ENCODE peak calls at places on chromosomes 7 and 10, in four cellular contexts. Y is lower lobe of right lung, S is A549, K is tibial artery. C is an unnamed sample.

GRCh38 chr7:601573-602340 is 82.1 kb upstream of the PDGFA start:
- DNase-seq in K (peak; percentile 65), Y (peak; percentile 75), S (no peak), C (no peak)

GRCh38 chr10:28975891-28976471 is 298.7 kb downstream of the BAMBI start:
- DNase-seq in S (no peak), Y (no peak), K (no peak), C (peak; percentile 66)

GRCh38 chr10:89845541-89846275 is 144.3 kb downstream of the KIF20B start:
- DNase-seq in K (no peak), S (no peak), Y (no peak), C (no peak)

GRCh38 chr10:43075612-43076003 is 1.3 kb upstream of the RET start:
- DNase-seq in Y (no peak), K (no peak), S (peak; percentile 72), C (no peak)

GRCh38 chr10:83553366-83553765 is 585.9 kb upstream of the GHITM start:
- DNase-seq in S (no peak), K (no peak), Y (no peak), C (no peak)

GRCh38 chr10:63505562-63505961 is 15.6 kb upstream of the REEP3 start:
- DNase-seq in Y (no peak), S (no peak), K (no peak), C (no peak)

GRCh38 chr10:47283848-47284247 is 16.1 kb upstream of the GDF10 start:
- DNase-seq in Y (no peak), S (no peak), K (no peak), C (no peak)

GRCh38 chr10:28186461-28186860 is 116.4 kb downstream of the MPP7 start:
- DNase-seq in S (no peak), Y (no peak), K (no peak), C (no peak)

GRCh38 chr7:77563275-77563674 is 26.2 kb downstream of the PTPN12 start:
- DNase-seq in K (no peak), S (no peak), Y (no peak), C (no peak)

GRCh38 chr7:93914581-93915066 is 6.9 kb upstream of the GNG11 start:
- DNase-seq in Y (no peak), K (no peak), S (no peak), C (no peak)

GRCh38 chr7:124032369-124033092 is at the start of gene TMEM229A:
- DNase-seq in K (no peak), S (peak; percentile 22), Y (peak; percentile 48), C (no peak)

GRCh38 chr10:22713853-22714523 is 390 bp downstream of the PIP4K2A start:
- DNase-seq in K (peak; percentile 25), S (no peak), Y (peak; percentile 63), C (no peak)

GRCh38 chr7:10802526-10802925 is 171.1 kb upstream of the PHF14 start:
- DNase-seq in Y (no peak), S (no peak), K (no peak), C (no peak)

GRCh38 chr10:28668363-28669226 is 8.7 kb upstream of the BAMBI start:
- DNase-seq in K (peak; percentile 57), S (peak; percentile 44), Y (peak; percentile 53), C (no peak)

GRCh38 chr10:50941629-50942028 is 56.2 kb upstream of the A1CF start:
- DNase-seq in S (no peak), Y (no peak), K (no peak), C (no peak)

GRCh38 chr10:1047937-1048336 is 982 bp downstream of the IDI1 start:
- DNase-seq in Y (no peak), K (no peak), S (no peak), C (no peak)

GRCh38 chr7:132966731-132967130 is 115.2 kb downstream of the CHCHD3 start:
- DNase-seq in S (no peak), Y (no peak), K (no peak), C (no peak)

GRCh38 chr10:127259385-127259784 is 63.0 kb upstream of the INSYN2A start:
- DNase-seq in S (no peak), K (no peak), Y (no peak), C (no peak)

GRCh38 chr10:127266431-127266830 is 70.0 kb upstream of the INSYN2A start:
- DNase-seq in S (no peak), Y (no peak), K (no peak), C (no peak)

GRCh38 chr10:127267442-127267841 is 71.1 kb upstream of the INSYN2A start:
- DNase-seq in Y (no peak), S (no peak), K (no peak), C (no peak)

DNA sequence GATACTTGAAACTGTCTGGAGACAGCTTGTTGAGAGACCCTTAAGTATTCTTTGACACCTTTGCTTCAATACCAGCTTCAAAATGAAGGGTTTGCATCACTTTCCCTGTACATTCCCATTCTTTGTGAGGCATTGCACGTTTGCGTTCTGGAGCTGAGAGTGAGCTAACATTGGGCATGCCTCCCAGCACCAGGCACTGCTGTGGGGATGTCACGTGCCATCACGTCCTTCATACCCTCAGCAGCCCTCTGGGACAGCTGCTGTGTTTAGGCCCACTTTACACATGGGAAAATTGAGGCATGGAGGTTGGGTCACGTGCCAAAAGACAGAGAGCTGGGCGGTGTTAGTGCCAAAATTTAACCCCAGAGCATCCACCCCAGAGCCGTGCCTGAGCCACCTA is 66.2 kb upstream of the INSYN2A start:
- DNase-seq in S (no peak), K (no peak), Y (no peak), C (no peak)
- H3K9me3 ChIP-seq in S (peaks cover 2% of the 10 kb centered on the region), K (no peaks in the 10 kb centered on the region), Y (no peaks in the 10 kb centered on the region), C (no peaks in the 10 kb centered on the region)

GRCh38 chr7:157780312-157780711 is 443.5 kb downstream of the DNAJB6 start:
- DNase-seq in S (no peak), Y (no peak), K (no peak), C (no peak)
- H3K9me3 ChIP-seq in S (no peaks in the 10 kb centered on the region), Y (no peaks in the 10 kb centered on the region), K (no peaks in the 10 kb centered on the region), C (no peaks in the 10 kb centered on the region)

GRCh38 chr10:128574616-128575210 is 448.5 kb upstream of the MKI67 start:
- DNase-seq in K (no peak), S (no peak), Y (no peak), C (peak; percentile 85)

GRCh38 chr10:128573936-128574335 is 447.7 kb upstream of the MKI67 start:
- DNase-seq in Y (no peak), S (no peak), K (no peak), C (no peak)

GRCh38 chr10:128572696-128573095 is 446.5 kb upstream of the MKI67 start:
- DNase-seq in S (no peak), Y (no peak), K (no peak), C (peak; percentile 92)

GRCh38 chr10:128571745-128572144 is 445.5 kb upstream of the MKI67 start:
- DNase-seq in K (no peak), Y (no peak), S (no peak), C (peak; percentile 90)

GRCh38 chr10:128573236-128573800 is 447.1 kb upstream of the MKI67 start:
- DNase-seq in K (no peak), Y (no peak), S (no peak), C (no peak)
- H3K9me3 ChIP-seq in K (no peaks in the 10 kb centered on the region), Y (no peaks in the 10 kb centered on the region), S (no peaks in the 10 kb centered on the region), C (no peaks in the 10 kb centered on the region)

DNA sequence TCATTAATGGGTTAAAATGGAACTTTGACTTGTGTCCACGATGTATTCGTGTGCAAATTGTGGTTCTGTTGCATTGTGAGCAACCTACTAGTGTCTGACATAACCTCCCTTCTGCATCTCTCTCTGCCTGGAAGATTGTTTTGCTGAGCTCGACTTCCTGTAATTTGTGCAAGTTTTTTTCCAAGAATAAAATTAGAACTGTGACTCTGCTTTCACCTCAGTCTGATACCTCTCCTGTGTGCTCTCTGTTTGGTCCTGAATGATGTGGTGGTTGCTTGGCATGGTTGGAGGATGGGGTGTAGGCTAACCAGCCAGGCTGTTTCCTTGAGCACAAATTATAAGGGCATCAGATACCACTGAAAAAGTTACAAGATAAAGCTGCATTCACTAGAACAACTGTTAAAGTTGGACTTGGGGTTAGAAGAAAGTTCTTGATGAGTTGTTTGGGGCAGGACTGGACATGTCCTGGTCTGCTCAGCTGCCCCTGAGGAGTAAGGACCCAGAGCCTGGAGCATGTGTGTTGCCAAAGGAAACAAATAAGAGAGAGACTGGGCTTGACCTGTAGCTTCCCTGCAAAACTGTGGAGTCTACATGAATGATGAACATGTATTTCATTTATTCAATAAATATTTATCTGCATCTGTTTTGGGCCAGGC is 1.9 kb upstream of the VOPP1 start:
- DNase-seq in Y (no peak), S (no peak), K (no peak), C (no peak)
- H3K9me3 ChIP-seq in Y (no peaks in the 10 kb centered on the region), S (no peaks in the 10 kb centered on the region), K (no peaks in the 10 kb centered on the region), C (no peaks in the 10 kb centered on the region)